ENCODE peak calls at places on chromosomes 12 and 14, in eight cellular contexts. One of them, this sample, is unnamed.

GRCh38 chr14:68675233-68675577 is 117.7 kb downstream of the ZFP36L1 start:
- DNase-seq in endothelial cell: no peak
- DNase-seq in right lobe of liver: no peak
- DNase-seq in endodermal cell: no peak
- DNase-seq in cardiac fibroblast: no peak
- DNase-seq in fibroblast of the aortic adventitia: no peak
- DNase-seq in activated CD8-positive, alpha-beta T cell treated with anti-CD3 and anti-CD28 coated beads for 36 hours: no peak
- DNase-seq in HepG2: peak
- DNase-seq in this sample: no peak

GRCh38 chr12:127899981-127900380 is 367.0 kb upstream of the TMEM132C start:
- DNase-seq in endothelial cell: no peak
- DNase-seq in right lobe of liver: no peak
- DNase-seq in endodermal cell: no peak
- DNase-seq in cardiac fibroblast: no peak
- DNase-seq in fibroblast of the aortic adventitia: no peak
- DNase-seq in activated CD8-positive, alpha-beta T cell treated with anti-CD3 and anti-CD28 coated beads for 36 hours: no peak
- DNase-seq in HepG2: no peak
- DNase-seq in this sample: no peak

GRCh38 chr14:36724162-36724561 is 62.5 kb downstream of the PAX9 start:
- DNase-seq in endothelial cell: no peak
- DNase-seq in right lobe of liver: no peak
- DNase-seq in endodermal cell: peak
- DNase-seq in cardiac fibroblast: no peak
- DNase-seq in fibroblast of the aortic adventitia: no peak
- DNase-seq in activated CD8-positive, alpha-beta T cell treated with anti-CD3 and anti-CD28 coated beads for 36 hours: no peak
- DNase-seq in HepG2: no peak
- DNase-seq in this sample: no peak

GRCh38 chr12:132605892-132606291 is 4.5 kb downstream of the LRCOL1 start:
- DNase-seq in endothelial cell: no peak
- DNase-seq in right lobe of liver: no peak
- DNase-seq in endodermal cell: no peak
- DNase-seq in cardiac fibroblast: no peak
- DNase-seq in fibroblast of the aortic adventitia: no peak
- DNase-seq in activated CD8-positive, alpha-beta T cell treated with anti-CD3 and anti-CD28 coated beads for 36 hours: no peak
- DNase-seq in HepG2: no peak
- DNase-seq in this sample: no peak

GRCh38 chr14:93987376-93987775 is 9.7 kb upstream of the CCDC197 start:
- DNase-seq in endothelial cell: no peak
- DNase-seq in right lobe of liver: no peak
- DNase-seq in endodermal cell: no peak
- DNase-seq in cardiac fibroblast: no peak
- DNase-seq in fibroblast of the aortic adventitia: no peak
- DNase-seq in activated CD8-positive, alpha-beta T cell treated with anti-CD3 and anti-CD28 coated beads for 36 hours: no peak
- DNase-seq in HepG2: no peak
- DNase-seq in this sample: no peak

GRCh38 chr12:78120866-78121590 is 290.3 kb downstream of the NAV3 start:
- DNase-seq in endothelial cell: no peak
- DNase-seq in right lobe of liver: no peak
- DNase-seq in endodermal cell: no peak
- DNase-seq in cardiac fibroblast: peak
- DNase-seq in fibroblast of the aortic adventitia: peak
- DNase-seq in activated CD8-positive, alpha-beta T cell treated with anti-CD3 and anti-CD28 coated beads for 36 hours: no peak
- DNase-seq in HepG2: no peak
- DNase-seq in this sample: peak

GRCh38 chr12:14948672-14949071 is 10.3 kb upstream of the ERP27 start:
- DNase-seq in endothelial cell: peak
- DNase-seq in right lobe of liver: no peak
- DNase-seq in endodermal cell: peak
- DNase-seq in cardiac fibroblast: peak
- DNase-seq in fibroblast of the aortic adventitia: peak
- DNase-seq in activated CD8-positive, alpha-beta T cell treated with anti-CD3 and anti-CD28 coated beads for 36 hours: peak
- DNase-seq in HepG2: no peak
- DNase-seq in this sample: peak

GRCh38 chr12:59149995-59150642 is 229.8 kb upstream of the LRIG3 start:
- DNase-seq in endothelial cell: peak
- DNase-seq in right lobe of liver: no peak
- DNase-seq in endodermal cell: peak
- DNase-seq in cardiac fibroblast: peak
- DNase-seq in fibroblast of the aortic adventitia: peak
- DNase-seq in activated CD8-positive, alpha-beta T cell treated with anti-CD3 and anti-CD28 coated beads for 36 hours: peak
- DNase-seq in HepG2: peak
- DNase-seq in this sample: peak

GRCh38 chr12:1540690-1541089 is 53.7 kb downstream of the FBXL14 start:
- DNase-seq in endothelial cell: no peak
- DNase-seq in right lobe of liver: no peak
- DNase-seq in endodermal cell: no peak
- DNase-seq in cardiac fibroblast: no peak
- DNase-seq in fibroblast of the aortic adventitia: peak
- DNase-seq in activated CD8-positive, alpha-beta T cell treated with anti-CD3 and anti-CD28 coated beads for 36 hours: no peak
- DNase-seq in HepG2: peak
- DNase-seq in this sample: no peak

GRCh38 chr12:131950182-131950913 is 606 bp downstream of the EP400 start:
- DNase-seq in endothelial cell: peak
- DNase-seq in right lobe of liver: peak
- DNase-seq in endodermal cell: peak
- DNase-seq in cardiac fibroblast: no peak
- DNase-seq in fibroblast of the aortic adventitia: no peak
- DNase-seq in activated CD8-positive, alpha-beta T cell treated with anti-CD3 and anti-CD28 coated beads for 36 hours: peak
- DNase-seq in HepG2: no peak
- DNase-seq in this sample: peak

GRCh38 chr12:4012073-4012472 is 138.9 kb upstream of the PARP11 start:
- DNase-seq in endothelial cell: no peak
- DNase-seq in right lobe of liver: no peak
- DNase-seq in endodermal cell: no peak
- DNase-seq in cardiac fibroblast: no peak
- DNase-seq in fibroblast of the aortic adventitia: no peak
- DNase-seq in activated CD8-positive, alpha-beta T cell treated with anti-CD3 and anti-CD28 coated beads for 36 hours: no peak
- DNase-seq in HepG2: no peak
- DNase-seq in this sample: no peak

GRCh38 chr14:67583711-67584644 is 16.1 kb downstream of the PIGH start:
- DNase-seq in endothelial cell: peak
- DNase-seq in right lobe of liver: no peak
- DNase-seq in endodermal cell: peak
- DNase-seq in cardiac fibroblast: peak
- DNase-seq in fibroblast of the aortic adventitia: peak
- DNase-seq in activated CD8-positive, alpha-beta T cell treated with anti-CD3 and anti-CD28 coated beads for 36 hours: peak
- DNase-seq in HepG2: peak
- DNase-seq in this sample: peak

GRCh38 chr12:119803391-119803791 is 73.7 kb downstream of the CIT start:
- DNase-seq in endothelial cell: peak
- DNase-seq in right lobe of liver: no peak
- DNase-seq in endodermal cell: peak
- DNase-seq in cardiac fibroblast: peak
- DNase-seq in fibroblast of the aortic adventitia: peak
- DNase-seq in activated CD8-positive, alpha-beta T cell treated with anti-CD3 and anti-CD28 coated beads for 36 hours: no peak
- DNase-seq in HepG2: no peak
- DNase-seq in this sample: no peak

GRCh38 chr14:80930836-80931389 is 10.6 kb downstream of the CEP128 start:
- DNase-seq in endothelial cell: no peak
- DNase-seq in right lobe of liver: no peak
- DNase-seq in endodermal cell: no peak
- DNase-seq in cardiac fibroblast: peak
- DNase-seq in fibroblast of the aortic adventitia: peak
- DNase-seq in activated CD8-positive, alpha-beta T cell treated with anti-CD3 and anti-CD28 coated beads for 36 hours: peak
- DNase-seq in HepG2: no peak
- DNase-seq in this sample: peak

GRCh38 chr14:90676859-90677258 is 139.4 kb downstream of the TTC7B start:
- DNase-seq in endothelial cell: no peak
- DNase-seq in right lobe of liver: no peak
- DNase-seq in endodermal cell: no peak
- DNase-seq in cardiac fibroblast: peak
- DNase-seq in fibroblast of the aortic adventitia: peak
- DNase-seq in activated CD8-positive, alpha-beta T cell treated with anti-CD3 and anti-CD28 coated beads for 36 hours: no peak
- DNase-seq in HepG2: no peak
- DNase-seq in this sample: no peak

GRCh38 chr14:51716610-51717009 is 64.9 kb downstream of the FRMD6 start:
- DNase-seq in endothelial cell: no peak
- DNase-seq in right lobe of liver: no peak
- DNase-seq in endodermal cell: no peak
- DNase-seq in cardiac fibroblast: no peak
- DNase-seq in fibroblast of the aortic adventitia: no peak
- DNase-seq in activated CD8-positive, alpha-beta T cell treated with anti-CD3 and anti-CD28 coated beads for 36 hours: no peak
- DNase-seq in HepG2: no peak
- DNase-seq in this sample: no peak

GRCh38 chr12:27463826-27464554 is 17.5 kb downstream of the SMCO2 start:
- DNase-seq in endothelial cell: no peak
- DNase-seq in right lobe of liver: no peak
- DNase-seq in endodermal cell: no peak
- DNase-seq in cardiac fibroblast: peak
- DNase-seq in fibroblast of the aortic adventitia: peak
- DNase-seq in activated CD8-positive, alpha-beta T cell treated with anti-CD3 and anti-CD28 coated beads for 36 hours: peak
- DNase-seq in HepG2: no peak
- DNase-seq in this sample: no peak
- TF ChIP-seq CTCF in endothelial cell: no peak
- TF ChIP-seq CTCF in right lobe of liver: no peak
- TF ChIP-seq CTCF in endodermal cell: no peak
- TF ChIP-seq CTCF in cardiac fibroblast: no peak
- TF ChIP-seq CTCF in fibroblast of the aortic adventitia: no peak
- TF ChIP-seq CTCF in activated CD8-positive, alpha-beta T cell treated with anti-CD3 and anti-CD28 coated beads for 36 hours: no peak
- TF ChIP-seq CTCF in HepG2: peak
- TF ChIP-seq CTCF in this sample: no peak

DNA sequence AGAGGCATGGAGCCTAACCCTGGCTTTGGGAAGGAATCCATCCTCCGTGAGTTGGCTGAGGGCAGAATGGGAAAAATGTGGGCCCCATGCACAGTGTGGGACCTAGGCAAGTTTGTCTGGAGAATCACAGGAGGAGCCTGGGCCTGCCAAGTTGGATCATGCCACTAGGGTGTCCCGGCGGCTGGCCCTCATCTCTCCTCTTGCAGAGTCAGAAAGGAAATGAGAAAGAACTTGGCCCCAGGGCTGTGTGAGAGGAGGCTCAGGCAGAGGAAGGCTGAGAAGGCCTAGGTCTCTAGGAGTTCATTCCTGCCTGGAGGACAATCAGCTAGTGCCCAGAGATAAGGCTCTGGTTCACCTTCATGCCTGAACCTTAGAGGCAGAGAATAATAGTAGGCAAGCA is 2.5 kb upstream of the ESRRB start:
- DNase-seq in endothelial cell: no peak
- DNase-seq in right lobe of liver: no peak
- DNase-seq in endodermal cell: peak
- DNase-seq in cardiac fibroblast: no peak
- DNase-seq in fibroblast of the aortic adventitia: no peak
- DNase-seq in activated CD8-positive, alpha-beta T cell treated with anti-CD3 and anti-CD28 coated beads for 36 hours: no peak
- DNase-seq in HepG2: no peak
- DNase-seq in this sample: no peak
- TF ChIP-seq CTCF in endothelial cell: peak
- TF ChIP-seq CTCF in right lobe of liver: no peak
- TF ChIP-seq CTCF in endodermal cell: peak
- TF ChIP-seq CTCF in cardiac fibroblast: no peak
- TF ChIP-seq CTCF in fibroblast of the aortic adventitia: no peak
- TF ChIP-seq CTCF in activated CD8-positive, alpha-beta T cell treated with anti-CD3 and anti-CD28 coated beads for 36 hours: no peak
- TF ChIP-seq CTCF in HepG2: no peak
- TF ChIP-seq CTCF in this sample: no peak

DNA sequence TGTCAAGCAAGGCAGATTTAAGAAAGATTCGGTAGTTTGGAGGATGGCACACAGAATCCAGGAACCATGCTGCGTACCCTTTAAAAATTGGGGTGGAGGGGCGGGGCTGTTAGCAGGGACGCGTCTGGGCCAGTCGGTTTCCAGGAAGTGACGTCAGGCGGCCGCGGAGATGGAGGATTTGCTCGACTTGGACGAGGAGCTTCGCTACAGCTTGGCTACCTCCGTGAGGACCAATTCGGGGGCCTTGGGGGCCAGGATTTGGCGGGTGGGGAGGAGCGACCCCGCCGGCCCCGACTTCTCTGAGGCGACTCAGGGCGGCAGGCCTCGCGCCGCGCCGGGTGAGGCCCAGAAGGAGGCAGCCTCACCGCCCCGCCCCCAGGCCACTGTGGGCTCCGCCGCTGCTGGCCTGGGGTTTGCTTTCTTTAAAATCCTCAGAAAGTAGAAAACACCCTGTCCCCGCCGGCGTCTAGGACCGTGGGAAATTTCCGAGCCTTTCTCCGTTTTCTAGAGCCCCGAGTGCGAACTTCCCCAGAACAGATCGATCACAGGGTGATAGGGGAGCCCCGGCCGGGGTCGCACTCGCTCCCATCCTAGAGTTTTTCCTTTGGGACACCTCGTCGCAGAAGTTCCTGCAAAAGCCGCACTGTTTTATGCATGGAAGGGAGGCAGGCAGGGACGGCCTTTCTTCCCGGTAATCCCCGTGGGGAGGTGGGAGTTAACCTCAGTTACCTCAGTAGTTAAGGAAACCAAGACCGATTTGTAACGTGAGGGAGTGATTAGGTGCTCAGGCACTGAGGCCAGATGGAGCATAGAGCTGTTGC is at the start of gene IFT43:
- DNase-seq in endothelial cell: peak
- DNase-seq in right lobe of liver: peak
- DNase-seq in endodermal cell: peak
- DNase-seq in cardiac fibroblast: peak
- DNase-seq in fibroblast of the aortic adventitia: peak
- DNase-seq in activated CD8-positive, alpha-beta T cell treated with anti-CD3 and anti-CD28 coated beads for 36 hours: peak
- DNase-seq in HepG2: no peak
- DNase-seq in this sample: peak
- TF ChIP-seq CTCF in endothelial cell: no peak
- TF ChIP-seq CTCF in right lobe of liver: no peak
- TF ChIP-seq CTCF in endodermal cell: no peak
- TF ChIP-seq CTCF in cardiac fibroblast: no peak
- TF ChIP-seq CTCF in fibroblast of the aortic adventitia: no peak
- TF ChIP-seq CTCF in activated CD8-positive, alpha-beta T cell treated with anti-CD3 and anti-CD28 coated beads for 36 hours: no peak
- TF ChIP-seq CTCF in HepG2: no peak
- TF ChIP-seq CTCF in this sample: no peak

DNA sequence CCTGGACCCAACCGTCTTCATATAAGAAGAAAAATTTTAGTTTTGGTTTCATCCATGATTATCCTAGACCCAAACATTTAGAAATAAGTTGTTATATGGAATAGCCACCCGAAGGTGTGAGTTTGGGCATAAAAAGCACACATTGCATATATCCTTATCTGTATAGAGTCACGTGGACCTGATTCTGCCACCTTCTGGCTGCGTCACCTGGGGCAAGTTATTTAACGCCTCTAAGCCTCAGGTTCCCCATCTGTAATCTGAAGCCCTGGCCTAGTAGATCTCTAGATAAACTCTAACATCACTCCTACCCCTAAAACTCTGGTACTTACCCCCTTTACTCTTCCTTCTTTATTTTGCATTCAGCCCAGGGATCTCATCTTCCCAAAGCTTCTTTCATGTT is 14.3 kb upstream of the KRT5 start:
- DNase-seq in endothelial cell: no peak
- DNase-seq in right lobe of liver: no peak
- DNase-seq in endodermal cell: no peak
- DNase-seq in cardiac fibroblast: no peak
- DNase-seq in fibroblast of the aortic adventitia: no peak
- DNase-seq in activated CD8-positive, alpha-beta T cell treated with anti-CD3 and anti-CD28 coated beads for 36 hours: peak
- DNase-seq in HepG2: no peak
- DNase-seq in this sample: no peak
- TF ChIP-seq CTCF in endothelial cell: no peak
- TF ChIP-seq CTCF in right lobe of liver: peak
- TF ChIP-seq CTCF in endodermal cell: peak
- TF ChIP-seq CTCF in cardiac fibroblast: peak
- TF ChIP-seq CTCF in fibroblast of the aortic adventitia: no peak
- TF ChIP-seq CTCF in activated CD8-positive, alpha-beta T cell treated with anti-CD3 and anti-CD28 coated beads for 36 hours: no peak
- TF ChIP-seq CTCF in HepG2: peak
- TF ChIP-seq CTCF in this sample: no peak

GRCh38 chr14:45558183-45558582 is 305.2 kb upstream of the MIS18BP1 start:
- DNase-seq in endothelial cell: no peak
- DNase-seq in right lobe of liver: no peak
- DNase-seq in endodermal cell: no peak
- DNase-seq in cardiac fibroblast: no peak
- DNase-seq in fibroblast of the aortic adventitia: no peak
- DNase-seq in activated CD8-positive, alpha-beta T cell treated with anti-CD3 and anti-CD28 coated beads for 36 hours: no peak
- DNase-seq in HepG2: no peak
- DNase-seq in this sample: no peak
- TF ChIP-seq CTCF in endothelial cell: no peak
- TF ChIP-seq CTCF in right lobe of liver: no peak
- TF ChIP-seq CTCF in endodermal cell: no peak
- TF ChIP-seq CTCF in cardiac fibroblast: no peak
- TF ChIP-seq CTCF in fibroblast of the aortic adventitia: no peak
- TF ChIP-seq CTCF in activated CD8-positive, alpha-beta T cell treated with anti-CD3 and anti-CD28 coated beads for 36 hours: no peak
- TF ChIP-seq CTCF in HepG2: no peak
- TF ChIP-seq CTCF in this sample: no peak

GRCh38 chr12:6753772-6754356 is 923 bp upstream of the MLF2 start:
- DNase-seq in endothelial cell: no peak
- DNase-seq in right lobe of liver: no peak
- DNase-seq in endodermal cell: no peak
- DNase-seq in cardiac fibroblast: no peak
- DNase-seq in fibroblast of the aortic adventitia: no peak
- DNase-seq in activated CD8-positive, alpha-beta T cell treated with anti-CD3 and anti-CD28 coated beads for 36 hours: no peak
- DNase-seq in HepG2: no peak
- DNase-seq in this sample: no peak
- TF ChIP-seq CTCF in endothelial cell: no peak
- TF ChIP-seq CTCF in right lobe of liver: peak
- TF ChIP-seq CTCF in endodermal cell: no peak
- TF ChIP-seq CTCF in cardiac fibroblast: peak
- TF ChIP-seq CTCF in fibroblast of the aortic adventitia: peak
- TF ChIP-seq CTCF in activated CD8-positive, alpha-beta T cell treated with anti-CD3 and anti-CD28 coated beads for 36 hours: peak
- TF ChIP-seq CTCF in HepG2: peak
- TF ChIP-seq CTCF in this sample: no peak